ENCODE peak calls at places on chromosomes 2 and 18, in five cellular contexts. K is PC-3, S is caudate nucleus, O is IMR-90, U is adrenal gland. L is an unnamed sample.
A peak's percentile ranks its signal among the peaks of the same experiment; 100 is the strongest.

GRCh38 chr2:180747728-180748127 is 232.7 kb upstream of the UBE2E3 start:
- DNase-seq in K (peak; percentile 92), O (peak; percentile 10), U (no peak), S (no peak), L (no peak)

GRCh38 chr18:10015941-10016819 is 102.4 kb downstream of the VAPA start:
- DNase-seq in O (peak; percentile 96), U (no peak), K (peak; percentile 63), S (no peak), L (peak; percentile 6)

GRCh38 chr18:10579079-10579867 is 53.4 kb downstream of the NAPG start:
- DNase-seq in U (no peak), O (peak; percentile 75), S (no peak), K (peak; percentile 80), L (no peak)

GRCh38 chr2:211093743-211094303 is 537.4 kb downstream of the CPS1 start:
- DNase-seq in U (no peak), K (peak; percentile 63), S (no peak), O (no peak), L (no peak)

GRCh38 chr18:67815280-67815679 is 298.8 kb upstream of the DSEL start:
- DNase-seq in S (no peak), O (no peak), K (no peak), U (no peak), L (no peak)

GRCh38 chr2:43839776-43840564 is 1.2 kb downstream of the ABCG8 start:
- DNase-seq in O (no peak), K (no peak), S (no peak), U (no peak), L (no peak)

GRCh38 chr2:31083204-31083993 is 54.8 kb downstream of the GALNT14 start:
- DNase-seq in S (no peak), K (no peak), U (no peak), O (no peak), L (no peak)

GRCh38 chr2:240996161-240996833 is 2.1 kb upstream of the SNED1 start:
- DNase-seq in S (no peak), K (no peak), O (no peak), U (no peak), L (no peak)

GRCh38 chr2:95323347-95324155 is 26.4 kb downstream of the KCNIP3 start:
- DNase-seq in U (no peak), S (no peak), O (no peak), K (peak; percentile 87), L (no peak)

GRCh38 chr18:23231340-23232021 is 96.2 kb downstream of the CABLES1 start:
- DNase-seq in O (peak; percentile 92), S (no peak), U (peak; percentile 45), K (peak; percentile 92), L (peak; percentile 22)

GRCh38 chr2:165635532-165635931 is 158.5 kb downstream of the GALNT3 start:
- DNase-seq in U (no peak), O (no peak), K (no peak), S (no peak), L (no peak)

GRCh38 chr2:199404841-199405240 is 52.9 kb downstream of the SATB2 start:
- DNase-seq in U (no peak), O (peak; percentile 57), K (no peak), S (no peak), L (peak; percentile 12)

GRCh38 chr18:58828399-58829121 is 36.1 kb upstream of the ZNF532 start:
- DNase-seq in U (peak; percentile 18), O (no peak), S (no peak), K (no peak), L (no peak)

GRCh38 chr2:197125000-197125399 is 185.6 kb downstream of the ANKRD44 start:
- DNase-seq in O (peak; percentile 92), S (no peak), K (no peak), U (no peak), L (no peak)

GRCh38 chr2:8252997-8253694 is 428.7 kb upstream of the ID2 start:
- DNase-seq in O (no peak), S (no peak), U (no peak), K (no peak), L (peak; percentile 3)

GRCh38 chr2:240935101-240935876 is 29.2 kb downstream of the CROCC2 start:
- DNase-seq in O (no peak), U (no peak), S (no peak), K (no peak), L (no peak)

GRCh38 chr2:23359631-23360567 is 25.1 kb upstream of the KLHL29 start:
- DNase-seq in O (no peak), S (no peak), K (no peak), U (no peak), L (no peak)

GRCh38 chr18:6781179-6781714 is 51.7 kb downstream of the ARHGAP28 start:
- DNase-seq in U (peak; percentile 32), K (no peak), S (no peak), O (no peak), L (no peak)

GRCh38 chr2:149040451-149040850 is 2.0 kb downstream of the LYPD6B start:
- DNase-seq in O (no peak), S (no peak), K (peak; percentile 55), U (no peak), L (no peak)

GRCh38 chr2:12642855-12643254 is 73.9 kb upstream of the TRIB2 start:
- DNase-seq in U (no peak), O (no peak), S (no peak), K (no peak), L (no peak)

GRCh38 chr18:28078849-28079248 is 98.1 kb downstream of the CDH2 start:
- DNase-seq in K (no peak), U (no peak), S (no peak), O (peak; percentile 43), L (no peak)

GRCh38 chr2:144683063-144683740 is 163.3 kb upstream of the ZEB2 start:
- DNase-seq in S (no peak), K (no peak), O (no peak), U (no peak), L (no peak)
- H3K27ac ChIP-seq in S (no peak overlapping the region), K (no peak overlapping the region), O (no peak overlapping the region), U (no peak overlapping the region), L (no peak overlapping the region)

GRCh38 chr2:120238728-120239487 is 13.7 kb upstream of the RALB start:
- DNase-seq in O (peak; percentile 83), K (peak; percentile 93), S (no peak), U (peak; percentile 95), L (no peak)

GRCh38 chr2:120241709-120242108 is 10.9 kb upstream of the RALB start:
- DNase-seq in O (no peak), K (no peak), U (no peak), S (no peak), L (no peak)

GRCh38 chr2:120237491-120237902 is 14.3 kb upstream of the TMEM185B start:
- DNase-seq in U (no peak), K (peak; percentile 93), S (no peak), O (peak; percentile 80), L (no peak)

GRCh38 chr2:120240901-120241429 is 11.7 kb upstream of the RALB start:
- DNase-seq in U (no peak), S (no peak), K (no peak), O (no peak), L (no peak)

DNA sequence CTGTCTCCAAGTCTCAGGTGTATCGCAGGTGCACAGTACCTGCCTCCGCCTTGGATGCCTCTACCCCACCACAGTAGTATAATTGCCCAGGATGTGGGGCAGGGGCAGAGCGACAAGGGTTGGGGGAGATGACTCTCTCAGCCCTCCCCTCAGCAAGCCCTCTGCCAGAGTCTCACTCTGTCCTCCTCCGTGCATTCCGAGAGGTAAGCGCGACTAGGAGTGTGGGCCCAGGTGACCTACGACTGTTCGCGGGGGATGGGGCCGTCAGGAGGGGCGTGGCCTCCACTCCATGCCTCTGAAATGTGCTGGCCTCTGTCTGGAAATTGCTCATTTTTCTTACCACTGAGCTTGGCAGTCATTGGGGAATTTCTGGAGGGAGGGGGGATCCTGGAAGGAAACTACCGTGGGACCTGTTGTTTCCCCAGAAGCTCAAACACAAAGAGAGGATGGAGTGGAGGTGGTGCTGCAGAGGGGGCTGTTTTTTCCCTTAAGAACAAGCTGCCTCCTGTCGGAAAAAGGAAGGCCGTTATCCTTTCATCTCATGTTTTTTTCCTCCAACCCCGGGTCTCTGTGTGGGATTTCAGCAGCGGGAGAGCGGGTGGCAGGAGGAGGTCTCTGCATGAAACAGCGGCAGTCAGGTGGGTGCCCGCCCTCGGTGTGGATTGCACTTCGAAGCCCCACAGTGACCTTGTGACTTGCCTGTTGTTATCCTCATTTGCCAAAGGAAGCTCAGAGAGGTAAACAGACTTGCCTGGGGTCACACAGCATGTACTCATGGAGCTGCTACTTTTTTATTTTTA is 13.0 kb upstream of the RALB start:
- DNase-seq in O (peak; percentile 82), K (peak; percentile 92), S (no peak), U (peak; percentile 84), L (no peak)
- H3K27ac ChIP-seq in O (no peak overlapping the region), K (peak overlapping the region; percentile 98), S (no peak overlapping the region), U (peak overlapping the region; percentile 88), L (peak overlapping the region; percentile 78)

GRCh38 chr2:108591163-108591562 is 56.9 kb downstream of the LIMS1 start:
- DNase-seq in S (no peak), K (no peak), U (no peak), O (no peak), L (no peak)
- H3K27ac ChIP-seq in S (no peak overlapping the region), K (no peak overlapping the region), U (no peak overlapping the region), O (no peak overlapping the region), L (peak overlapping the region; percentile 100)

DNA sequence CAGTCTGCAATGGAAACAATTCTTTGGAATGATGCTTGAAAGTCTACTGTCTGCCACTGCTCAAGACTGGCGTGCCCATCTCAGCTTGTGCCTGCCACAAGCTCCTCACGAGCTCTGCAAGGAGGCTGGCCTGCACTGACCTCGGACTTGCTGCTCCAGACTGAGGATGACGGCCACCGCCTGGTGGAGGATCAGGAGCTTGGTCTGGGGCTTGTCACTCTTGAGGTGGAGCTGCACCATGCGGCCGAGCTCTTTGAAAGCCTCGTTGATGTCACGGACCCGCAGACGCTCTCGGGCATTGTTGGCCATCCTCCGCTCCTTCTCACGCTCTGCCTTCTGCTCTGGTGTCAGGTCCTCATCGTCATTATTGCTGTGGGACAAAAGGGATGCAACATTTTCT is 269.4 kb upstream of the CCDC68 start:
- DNase-seq in U (no peak), O (no peak), S (no peak), K (no peak), L (no peak)
- H3K27ac ChIP-seq in U (peak overlapping the region; percentile 20), O (peak overlapping the region; percentile 36), S (no peak overlapping the region), K (no peak overlapping the region), L (no peak overlapping the region)

GRCh38 chr2:47038656-47039501 is 116.2 kb downstream of the STPG4 start:
- DNase-seq in S (no peak), O (no peak), K (no peak), U (no peak), L (no peak)
- H3K27ac ChIP-seq in S (peak overlapping the region; percentile 94), O (peak overlapping the region; percentile 27), K (no peak overlapping the region), U (peak overlapping the region; percentile 92), L (no peak overlapping the region)

GRCh38 chr2:173550143-173550542 is 195.5 kb downstream of the CDCA7 start:
- DNase-seq in U (no peak), S (no peak), K (peak; percentile 63), O (peak; percentile 47), L (peak; percentile 12)

GRCh38 chr2:173553589-173553988 is 198.9 kb downstream of the CDCA7 start:
- DNase-seq in U (no peak), O (peak; percentile 19), K (peak; percentile 33), S (no peak), L (no peak)

GRCh38 chr2:173552540-173552939 is 197.9 kb downstream of the CDCA7 start:
- DNase-seq in S (no peak), U (no peak), O (no peak), K (no peak), L (no peak)

GRCh38 chr2:173555833-173556232 is 201.2 kb downstream of the CDCA7 start:
- DNase-seq in U (no peak), S (no peak), K (no peak), O (no peak), L (no peak)
- H3K27ac ChIP-seq in U (no peak overlapping the region), S (no peak overlapping the region), K (no peak overlapping the region), O (no peak overlapping the region), L (no peak overlapping the region)

L was measured in epithelial cell of prostate.